ENCODE peak calls at places on chromosomes 1 and 21, in seven cellular contexts. A is spleen, G is AG10803, J is AG09309, W is heart right ventricle, Q is tibial nerve, B is A549. Z is an unnamed sample.

GRCh38 chr1:44799770-44800584 is at the start of gene PLK3:
- DNase-seq in A (peak), G (peak), J (peak), W (peak), Q (peak), B (peak), Z (peak)

GRCh38 chr1:40317394-40318074 is 448 bp upstream of the COL9A2 start:
- DNase-seq in A (no peak), G (no peak), J (no peak), W (no peak), Q (no peak), B (no peak), Z (no peak)

GRCh38 chr1:173267453-173267945 is 60.4 kb upstream of the TNFSF4 start:
- DNase-seq in A (no peak), G (peak), J (peak), W (no peak), Q (no peak), B (no peak), Z (peak)

GRCh38 chr1:97986041-97987005 is 65.5 kb upstream of the DPYD start:
- DNase-seq in A (no peak), G (no peak), J (no peak), W (no peak), Q (no peak), B (no peak), Z (no peak)

GRCh38 chr1:58921751-58922150 is 137.9 kb upstream of the JUN start:
- DNase-seq in A (no peak), G (no peak), J (no peak), W (no peak), Q (no peak), B (no peak), Z (no peak)

GRCh38 chr1:173050865-173051264 is at the start of gene TNFSF18:
- DNase-seq in A (no peak), G (no peak), J (no peak), W (no peak), Q (no peak), B (no peak), Z (peak)

GRCh38 chr1:43232482-43232881 is 37.3 kb upstream of the TMEM125 start:
- DNase-seq in A (no peak), G (peak), J (no peak), W (no peak), Q (no peak), B (no peak), Z (no peak)

GRCh38 chr1:204384636-204385354 is 25.1 kb upstream of the PLEKHA6 start:
- DNase-seq in A (no peak), G (peak), J (peak), W (peak), Q (no peak), B (no peak), Z (no peak)

GRCh38 chr1:231778009-231778719 is 151.6 kb downstream of the DISC1 start:
- DNase-seq in A (no peak), G (peak), J (peak), W (no peak), Q (peak), B (peak), Z (peak)

GRCh38 chr1:231779081-231779480 is 152.5 kb downstream of the DISC1 start:
- DNase-seq in A (no peak), G (no peak), J (no peak), W (no peak), Q (no peak), B (no peak), Z (no peak)

GRCh38 chr1:231774719-231775322 is 148.2 kb downstream of the DISC1 start:
- DNase-seq in A (no peak), G (peak), J (no peak), W (no peak), Q (no peak), B (no peak), Z (no peak)

GRCh38 chr1:231770776-231771175 is 144.2 kb downstream of the DISC1 start:
- DNase-seq in A (no peak), G (no peak), J (no peak), W (no peak), Q (no peak), B (no peak), Z (no peak)

GRCh38 chr1:231776006-231776707 is 149.6 kb downstream of the DISC1 start:
- DNase-seq in A (no peak), G (peak), J (peak), W (no peak), Q (no peak), B (no peak), Z (peak)
- TF ChIP-seq CTCF in A (no peak), G (peak), J (peak), W (no peak), Q (no peak), B (no peak), Z (no peak)

GRCh38 chr1:47444578-47445465 is 7.0 kb downstream of the FOXD2 start:
- DNase-seq in A (no peak), G (no peak), J (no peak), W (peak), Q (peak), B (no peak), Z (no peak)

GRCh38 chr1:47444317-47444577 is 6.4 kb downstream of the FOXD2 start:
- DNase-seq in A (no peak), G (no peak), J (no peak), W (no peak), Q (no peak), B (no peak), Z (no peak)

GRCh38 chr1:47442202-47442601 is 4.4 kb downstream of the FOXD2 start:
- DNase-seq in A (no peak), G (no peak), J (no peak), W (no peak), Q (no peak), B (no peak), Z (no peak)

GRCh38 chr1:47442844-47443529 is 5.1 kb downstream of the FOXD2 start:
- DNase-seq in A (no peak), G (no peak), J (no peak), W (no peak), Q (no peak), B (no peak), Z (no peak)

GRCh38 chr1:47443530-47444316 is 5.9 kb downstream of the FOXD2 start:
- DNase-seq in A (no peak), G (no peak), J (no peak), W (no peak), Q (no peak), B (no peak), Z (no peak)
- H3K4me3 ChIP-seq in A (no peak), G (no peak), J (no peak), W (peak), Q (peak), B (no peak), Z (no peak)

DNA sequence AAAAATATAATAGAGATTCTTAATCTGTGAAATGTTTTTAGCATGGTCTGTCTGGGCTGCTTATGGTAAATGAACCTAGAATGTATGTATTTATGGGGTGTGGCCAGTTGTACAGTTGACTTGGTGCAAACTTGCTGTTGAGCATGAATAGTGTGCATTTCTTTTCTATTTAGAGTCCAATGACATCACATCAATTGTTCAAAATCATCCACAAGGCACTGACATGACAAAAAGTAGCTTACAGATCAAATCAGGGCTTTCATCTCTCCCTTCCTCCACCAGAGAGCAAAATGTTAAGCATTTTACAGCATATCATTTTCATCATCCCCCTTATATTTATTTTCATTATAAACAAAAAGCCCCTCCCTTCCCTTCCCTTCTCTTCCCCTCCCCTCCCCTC is 1010.3 kb downstream of the KCNT2 start:
- DNase-seq in A (no peak), G (no peak), J (no peak), W (no peak), Q (no peak), B (no peak), Z (no peak)
- TF ChIP-seq CTCF in A (no peak), G (no peak), J (no peak), W (no peak), Q (no peak), B (no peak), Z (no peak)

GRCh38 chr21:29424728-29425127 is 126.0 kb downstream of the BACH1 start:
- DNase-seq in A (no peak), G (no peak), J (no peak), W (no peak), Q (no peak), B (no peak), Z (no peak)
- H3K4me3 ChIP-seq in A (no peak), G (no peak), J (no peak), W (no peak), Q (no peak), B (no peak), Z (no peak)

GRCh38 chr1:18336811-18337210 is 143.9 kb upstream of the KLHDC7A start:
- DNase-seq in A (no peak), G (no peak), J (no peak), W (no peak), Q (no peak), B (no peak), Z (no peak)
- TF ChIP-seq CTCF in A (no peak), G (no peak), J (no peak), W (no peak), Q (no peak), B (no peak), Z (no peak)

GRCh38 chr1:230256896-230257295 is 169.2 kb downstream of the PGBD5 start:
- DNase-seq in A (no peak), G (no peak), J (no peak), W (no peak), Q (no peak), B (no peak), Z (no peak)

GRCh38 chr1:230255116-230255515 is 171.0 kb downstream of the PGBD5 start:
- DNase-seq in A (no peak), G (no peak), J (no peak), W (no peak), Q (no peak), B (no peak), Z (no peak)

GRCh38 chr1:230254265-230254664 is 171.9 kb downstream of the PGBD5 start:
- DNase-seq in A (no peak), G (no peak), J (no peak), W (no peak), Q (no peak), B (no peak), Z (no peak)

GRCh38 chr1:230253150-230253549 is 173.0 kb downstream of the PGBD5 start:
- DNase-seq in A (no peak), G (no peak), J (no peak), W (no peak), Q (no peak), B (no peak), Z (no peak)

DNA sequence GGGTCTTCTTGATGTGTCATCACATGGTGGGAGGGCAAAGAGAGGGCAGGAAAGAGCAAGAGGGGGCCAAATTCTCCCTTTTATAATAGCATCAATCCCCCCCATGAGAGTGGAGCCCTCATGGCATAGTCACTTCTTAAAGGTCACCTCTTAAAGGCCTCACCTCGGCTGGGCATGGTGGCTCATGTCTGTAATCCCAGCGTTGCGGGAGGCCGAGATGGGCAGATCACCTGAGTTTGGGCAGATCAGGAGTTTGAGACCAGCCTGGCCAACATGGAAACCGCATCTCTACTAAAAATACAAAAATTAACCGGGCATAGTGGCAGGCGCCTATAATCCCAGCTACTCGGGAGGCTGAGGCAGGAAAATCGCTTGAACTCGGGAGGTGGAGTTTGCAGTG is 170.1 kb downstream of the PGBD5 start:
- DNase-seq in A (no peak), G (no peak), J (no peak), W (no peak), Q (no peak), B (no peak), Z (no peak)
- H3K4me3 ChIP-seq in A (no peak), G (no peak), J (no peak), W (no peak), Q (no peak), B (no peak), Z (no peak)